ENCODE peak calls at places on chromosomes 2 and 18, in eight cellular contexts. G, Y, U, K, I, B, F and O are unnamed samples.
A peak's percentile ranks its signal among the peaks of the same experiment; 100 is the strongest.

GRCh38 chr2:31378389-31378788 is 36.2 kb downstream of the XDH start:
- DNase-seq in G (no peak), Y (no peak), U (no peak), K (no peak), I (no peak), B (no peak), F (no peak), O (no peak)

GRCh38 chr2:40653829-40654228 is 201.9 kb upstream of the SLC8A1 start:
- DNase-seq in G (no peak), Y (no peak), U (no peak), K (peak; percentile 11), I (no peak), B (peak; percentile 8), F (no peak), O (no peak)

GRCh38 chr18:40662898-40663437 is 1292.1 kb upstream of the PIK3C3 start:
- DNase-seq in G (no peak), Y (no peak), U (no peak), K (no peak), I (no peak), B (no peak), F (no peak), O (no peak)

GRCh38 chr18:3415110-3415509 is 34.9 kb upstream of the TGIF1 start:
- DNase-seq in G (no peak), Y (no peak), U (no peak), K (no peak), I (no peak), B (no peak), F (no peak), O (no peak)

GRCh38 chr2:191478754-191479679 is 198.9 kb upstream of the NABP1 start:
- DNase-seq in G (no peak), Y (peak; percentile 84), U (no peak), K (peak; percentile 78), I (peak; percentile 79), B (peak; percentile 82), F (no peak), O (no peak)

GRCh38 chr2:62576276-62576939 is 70.4 kb upstream of the TMEM17 start:
- DNase-seq in G (no peak), Y (peak; percentile 45), U (no peak), K (no peak), I (no peak), B (no peak), F (no peak), O (no peak)

GRCh38 chr2:201452058-201452736 is 657 bp downstream of the STRADB start:
- DNase-seq in G (no peak), Y (peak; percentile 43), U (no peak), K (peak; percentile 21), I (no peak), B (no peak), F (no peak), O (no peak)

GRCh38 chr2:231297108-231297908 is 98.2 kb upstream of the B3GNT7 start:
- DNase-seq in G (peak; percentile 67), Y (peak; percentile 45), U (peak; percentile 76), K (peak; percentile 40), I (peak; percentile 62), B (peak; percentile 77), F (peak; percentile 29), O (peak; percentile 69)

GRCh38 chr2:228102949-228103348 is 78.5 kb downstream of the SPHKAP start:
- DNase-seq in G (no peak), Y (no peak), U (no peak), K (no peak), I (no peak), B (no peak), F (no peak), O (no peak)

GRCh38 chr2:216008387-216008786 is 5.0 kb downstream of the MREG start:
- DNase-seq in G (no peak), Y (no peak), U (no peak), K (no peak), I (no peak), B (no peak), F (no peak), O (no peak)

GRCh38 chr2:235658371-235659174 is 164.7 kb downstream of the AGAP1 start:
- DNase-seq in G (no peak), Y (no peak), U (no peak), K (no peak), I (peak; percentile 72), B (no peak), F (no peak), O (no peak)

GRCh38 chr2:65085148-65085547 is 28.9 kb downstream of the CEP68 start:
- DNase-seq in G (no peak), Y (no peak), U (no peak), K (no peak), I (no peak), B (no peak), F (no peak), O (no peak)

GRCh38 chr2:121285077-121285449 is at the start of gene TFCP2L1:
- DNase-seq in G (no peak), Y (no peak), U (no peak), K (peak; percentile 6), I (peak; percentile 69), B (no peak), F (peak; percentile 34), O (no peak)

GRCh38 chr2:216478151-216478550 is 20.5 kb upstream of the RPL37A start:
- DNase-seq in G (no peak), Y (peak; percentile 82), U (no peak), K (peak; percentile 95), I (no peak), B (peak; percentile 78), F (no peak), O (no peak)

GRCh38 chr2:170719810-170720209 is 4.7 kb downstream of the SP5 start:
- DNase-seq in G (no peak), Y (no peak), U (no peak), K (no peak), I (no peak), B (no peak), F (no peak), O (no peak)

GRCh38 chr2:174607989-174608865 is 10.6 kb upstream of the WIPF1 start:
- DNase-seq in G (no peak), Y (no peak), U (peak; percentile 54), K (no peak), I (no peak), B (no peak), F (peak; percentile 50), O (no peak)

GRCh38 chr18:78982186-78982585 is 2.6 kb downstream of the SALL3 start:
- DNase-seq in G (no peak), Y (no peak), U (no peak), K (peak; percentile 52), I (no peak), B (no peak), F (no peak), O (peak; percentile 37)

GRCh38 chr2:5365871-5366461 is 326.2 kb upstream of the SOX11 start:
- DNase-seq in G (peak; percentile 50), Y (no peak), U (peak; percentile 84), K (peak; percentile 42), I (peak; percentile 91), B (no peak), F (peak; percentile 61), O (no peak)

GRCh38 chr2:217935245-217935879 is 67.4 kb downstream of the TNS1 start:
- DNase-seq in G (no peak), Y (peak; percentile 74), U (no peak), K (peak; percentile 95), I (no peak), B (peak; percentile 41), F (no peak), O (no peak)

GRCh38 chr2:1632006-1632348 is 112.3 kb downstream of the PXDN start:
- DNase-seq in G (no peak), Y (no peak), U (no peak), K (peak; percentile 88), I (no peak), B (no peak), F (no peak), O (no peak)

GRCh38 chr2:164511738-164512137 is 109.5 kb downstream of the GRB14 start:
- DNase-seq in G (no peak), Y (no peak), U (no peak), K (no peak), I (no peak), B (no peak), F (no peak), O (no peak)

GRCh38 chr2:24586955-24587354 is 95.9 kb downstream of the NCOA1 start:
- DNase-seq in G (no peak), Y (peak; percentile 4), U (peak; percentile 36), K (no peak), I (no peak), B (no peak), F (no peak), O (no peak)

GRCh38 chr2:233551491-233551890 is 15.1 kb downstream of the USP40 start:
- DNase-seq in G (no peak), Y (no peak), U (no peak), K (no peak), I (no peak), B (no peak), F (no peak), O (no peak)

GRCh38 chr2:120490091-120490798 is 144.3 kb downstream of the INHBB start:
- DNase-seq in G (no peak), Y (no peak), U (no peak), K (no peak), I (no peak), B (no peak), F (no peak), O (no peak)

GRCh38 chr18:23565916-23566547 is 20.3 kb downstream of the NPC1 start:
- DNase-seq in G (no peak), Y (no peak), U (no peak), K (no peak), I (no peak), B (no peak), F (no peak), O (no peak)

GRCh38 chr2:239144713-239144999 is 256.2 kb downstream of the HDAC4 start:
- DNase-seq in G (no peak), Y (no peak), U (no peak), K (no peak), I (no peak), B (no peak), F (no peak), O (no peak)

GRCh38 chr2:67825476-67825875 is 237.3 kb downstream of the C1D start:
- DNase-seq in G (no peak), Y (peak; percentile 73), U (peak; percentile 65), K (peak; percentile 92), I (no peak), B (peak; percentile 40), F (no peak), O (no peak)

GRCh38 chr2:3628800-3629199 is 29.2 kb upstream of the ALLC start:
- DNase-seq in G (no peak), Y (no peak), U (peak; percentile 19), K (no peak), I (peak; percentile 86), B (no peak), F (no peak), O (no peak)

GRCh38 chr2:54666131-54666637 is 57.3 kb upstream of the EML6 start:
- DNase-seq in G (no peak), Y (peak; percentile 81), U (no peak), K (peak; percentile 78), I (no peak), B (peak; percentile 77), F (no peak), O (no peak)

GRCh38 chr2:12928197-12928596 is 211.5 kb downstream of the TRIB2 start:
- DNase-seq in G (no peak), Y (peak; percentile 81), U (no peak), K (peak; percentile 84), I (no peak), B (peak; percentile 50), F (no peak), O (no peak)

GRCh38 chr2:28729698-28730097 is 21.9 kb upstream of the PPP1CB start:
- DNase-seq in G (no peak), Y (peak; percentile 33), U (no peak), K (no peak), I (no peak), B (peak; percentile 35), F (no peak), O (no peak)

GRCh38 chr2:225100856-225101294 is 58.6 kb upstream of the DOCK10 start:
- DNase-seq in G (no peak), Y (peak; percentile 94), U (no peak), K (peak; percentile 98), I (no peak), B (peak; percentile 81), F (no peak), O (no peak)

GRCh38 chr2:48508461-48509124 is 21.4 kb upstream of the STON1 start:
- DNase-seq in G (no peak), Y (peak; percentile 68), U (no peak), K (peak; percentile 88), I (peak; percentile 55), B (peak; percentile 76), F (no peak), O (no peak)

GRCh38 chr2:55168221-55169154 is 63.6 kb downstream of the CLHC1 start:
- DNase-seq in G (peak; percentile 73), Y (peak; percentile 90), U (peak; percentile 67), K (peak; percentile 75), I (peak; percentile 59), B (peak; percentile 67), F (peak; percentile 48), O (peak; percentile 50)